ENCODE peak calls at places on chromosomes 6 and 20, in eight cellular contexts. E is activated naive CD8-positive, alpha-beta T cell treated with anti-CD3 and anti-CD28 coated beads for 36 hours; Z is GM04504; C is fibroblast of pulmonary artery; R is ACHN; T is HCEC 1CT; Q is DMS153; K is CD4-positive, alpha-beta T cell. D is an unnamed sample.

GRCh38 chr6:107956586-107957164 is 1.3 kb downstream of the SEC63 start:
- DNase-seq in E (no peak), Z (peak; percentile 23), C (peak; percentile 62), R (peak; percentile 16), T (peak; percentile 44), Q (no peak), K (no peak), D (no peak)

GRCh38 chr6:56359201-56359899 is 112.0 kb upstream of the COL21A1 start:
- DNase-seq in E (peak; percentile 38), Z (no peak), C (peak; percentile 89), R (peak; percentile 72), T (peak; percentile 61), Q (peak; percentile 9), K (peak; percentile 34), D (peak; percentile 78)

GRCh38 chr20:46255440-46256104 is 52.7 kb downstream of the CDH22 start:
- DNase-seq in E (no peak), Z (no peak), C (peak; percentile 58), R (peak; percentile 68), T (no peak), Q (peak; percentile 98), K (no peak), D (peak; percentile 45)

GRCh38 chr6:157034433-157035230 is 257.5 kb downstream of the ARID1B start:
- DNase-seq in E (no peak), Z (no peak), C (peak; percentile 81), R (peak; percentile 69), T (peak; percentile 68), Q (no peak), K (no peak), D (peak; percentile 59)

GRCh38 chr20:62771396-62772102 is 24.7 kb upstream of the MRGBP start:
- DNase-seq in E (no peak), Z (no peak), C (no peak), R (no peak), T (no peak), Q (no peak), K (no peak), D (no peak)

GRCh38 chr20:58818585-58819285 is 32.0 kb downstream of the GNAS-AS1 start:
- DNase-seq in E (peak; percentile 80), Z (peak; percentile 50), C (peak; percentile 6), R (no peak), T (peak; percentile 33), Q (no peak), K (no peak), D (peak; percentile 69)

GRCh38 chr20:35329435-35330139 is 37.4 kb upstream of the FAM83C start:
- DNase-seq in E (peak; percentile 59), Z (no peak), C (peak; percentile 44), R (peak; percentile 64), T (peak; percentile 75), Q (peak; percentile 15), K (no peak), D (peak; percentile 79)

GRCh38 chr20:32639284-32639683 is 34.5 kb downstream of the C20orf203 start:
- DNase-seq in E (no peak), Z (no peak), C (no peak), R (no peak), T (no peak), Q (no peak), K (no peak), D (no peak)

GRCh38 chr20:51510961-51511360 is 31.6 kb downstream of the NFATC2 start:
- DNase-seq in E (no peak), Z (no peak), C (no peak), R (no peak), T (no peak), Q (no peak), K (no peak), D (no peak)

GRCh38 chr20:22728146-22728745 is 143.9 kb upstream of the FOXA2 start:
- DNase-seq in E (no peak), Z (no peak), C (no peak), R (no peak), T (no peak), Q (no peak), K (no peak), D (peak; percentile 39)

GRCh38 chr20:32580970-32581838 is 3.9 kb downstream of the NOL4L start:
- DNase-seq in E (no peak), Z (no peak), C (no peak), R (no peak), T (no peak), Q (no peak), K (no peak), D (no peak)

GRCh38 chr20:36887779-36888133 is 11.8 kb downstream of the TLDC2 start:
- DNase-seq in E (no peak), Z (no peak), C (no peak), R (no peak), T (peak; percentile 12), Q (no peak), K (no peak), D (no peak)

GRCh38 chr6:79797912-79798311 is 149.4 kb downstream of the ELOVL4 start:
- DNase-seq in E (no peak), Z (no peak), C (no peak), R (no peak), T (no peak), Q (peak; percentile 88), K (no peak), D (no peak)

GRCh38 chr6:113995632-113996031 is 24.7 kb upstream of the HDAC2 start:
- DNase-seq in E (no peak), Z (peak; percentile 89), C (peak; percentile 96), R (peak; percentile 93), T (peak; percentile 98), Q (peak; percentile 86), K (no peak), D (peak; percentile 94)

GRCh38 chr6:11044712-11045167 is 635 bp upstream of the ELOVL2 start:
- DNase-seq in E (no peak), Z (no peak), C (no peak), R (no peak), T (no peak), Q (no peak), K (no peak), D (no peak)

GRCh38 chr6:169097336-169098052 is 156.2 kb downstream of the THBS2 start:
- DNase-seq in E (no peak), Z (no peak), C (peak; percentile 97), R (peak; percentile 63), T (peak; percentile 93), Q (no peak), K (no peak), D (peak; percentile 92)

GRCh38 chr6:141677598-141678211 is 455.0 kb upstream of the GJE1 start:
- DNase-seq in E (no peak), Z (no peak), C (peak; percentile 62), R (peak; percentile 42), T (peak; percentile 54), Q (no peak), K (no peak), D (peak; percentile 42)

GRCh38 chr6:54085526-54085925 is 25.7 kb upstream of the MLIP start:
- DNase-seq in E (no peak), Z (peak; percentile 25), C (peak; percentile 34), R (no peak), T (peak; percentile 42), Q (no peak), K (no peak), D (peak; percentile 43)

GRCh38 chr6:16108996-16109658 is 19.8 kb upstream of the MYLIP start:
- DNase-seq in E (no peak), Z (no peak), C (peak; percentile 41), R (no peak), T (no peak), Q (no peak), K (no peak), D (no peak)

GRCh38 chr20:51528263-51529026 is 14.1 kb downstream of the NFATC2 start:
- DNase-seq in E (peak; percentile 62), Z (no peak), C (no peak), R (no peak), T (no peak), Q (no peak), K (peak; percentile 23), D (no peak)

GRCh38 chr6:165556116-165556843 is 106.8 kb downstream of the PDE10A start:
- DNase-seq in E (no peak), Z (no peak), C (peak; percentile 65), R (peak; percentile 54), T (no peak), Q (peak; percentile 97), K (no peak), D (peak; percentile 34)